ENCODE peak calls at places on chromosomes 4 and X, in eight cellular contexts. X is lower lobe of right lung; C is stimulated activated CD4-positive, alpha-beta T cell treated with anti-CD3 and anti-CD28 coated beads, Interleukin-12 subunit alpha, Interleukin-12 subunit beta, amount 100 ng/mL, for 48 hours; K is AG04449; M is H4; A is Karpas-422; V is HS-27A; P is activated naive CD4-positive, alpha-beta T cell treated with anti-CD3 and anti-CD28 coated beads for 36 hours. T is an unnamed sample.

GRCh38 chr4:140094701-140095420 is 59.1 kb downstream of the MAML3 start:
- DNase-seq in A (peak; percentile 62), X (peak; percentile 85), C (peak; percentile 38), K (no peak), P (peak; percentile 88), V (no peak), M (peak; percentile 34), T (peak; percentile 50)

GRCh38 chr4:153467897-153468262 is 1.7 kb downstream of the TMEM131L start:
- DNase-seq in K (no peak), A (peak; percentile 70), C (no peak), X (no peak), M (no peak), V (no peak), P (no peak), T (no peak)

GRCh38 chrX:145405012-145405411 is 157.7 kb downstream of the SPANXN1 start:
- DNase-seq in K (no peak), V (no peak), A (peak; percentile 88), M (peak; percentile 6), X (no peak), P (peak; percentile 5), C (peak; percentile 35), T (no peak)

GRCh38 chrX:15749642-15750610 is 11.9 kb downstream of the CA5B start:
- DNase-seq in C (no peak), P (peak; percentile 31), K (no peak), V (no peak), X (peak; percentile 44), A (no peak), M (peak; percentile 7), T (no peak)

GRCh38 chr4:85569730-85570299 is 94.9 kb downstream of the ARHGAP24 start:
- DNase-seq in M (no peak), P (no peak), A (no peak), V (no peak), X (no peak), K (no peak), C (no peak), T (no peak)

GRCh38 chrX:68588653-68589371 is 58.7 kb upstream of the STARD8 start:
- DNase-seq in X (no peak), P (no peak), A (no peak), V (no peak), M (peak; percentile 43), K (no peak), C (no peak), T (no peak)

GRCh38 chrX:42952621-42953020 is 174.7 kb upstream of the PPP1R2C start:
- DNase-seq in P (no peak), C (no peak), M (no peak), X (no peak), K (no peak), A (no peak), V (no peak), T (no peak)

GRCh38 chr4:113355550-113356371 is 306.3 kb downstream of the ANK2 start:
- DNase-seq in A (peak; percentile 95), X (no peak), P (peak; percentile 91), K (peak; percentile 66), C (peak; percentile 61), M (peak; percentile 92), V (peak; percentile 89), T (no peak)

GRCh38 chr4:182577411-182577810 is 334.2 kb downstream of the TENM3 start:
- DNase-seq in M (no peak), V (no peak), A (no peak), K (peak; percentile 37), P (no peak), X (no peak), C (no peak), T (no peak)

GRCh38 chr4:133759428-133759827 is 442.2 kb downstream of the PABPC4L start:
- DNase-seq in C (no peak), P (no peak), K (no peak), A (no peak), M (no peak), X (no peak), V (peak; percentile 12), T (no peak)

GRCh38 chr4:118898684-118899138 is 10.1 kb downstream of the SYNPO2 start:
- DNase-seq in C (no peak), X (no peak), V (no peak), K (no peak), A (no peak), M (no peak), P (no peak), T (no peak)

GRCh38 chr4:90958256-90958895 is 831.2 kb downstream of the CCSER1 start:
- DNase-seq in K (no peak), C (no peak), X (no peak), V (peak; percentile 72), M (peak; percentile 97), A (no peak), P (no peak), T (no peak)

GRCh38 chr4:40157444-40157843 is 39.4 kb upstream of the RHOH start:
- DNase-seq in V (no peak), C (no peak), M (no peak), X (no peak), P (no peak), A (no peak), K (no peak), T (no peak)

GRCh38 chr4:74061430-74061829 is 22.9 kb upstream of the CXCL3 start:
- DNase-seq in X (no peak), A (no peak), K (no peak), C (no peak), M (no peak), V (no peak), P (no peak), T (no peak)

GRCh38 chr4:172377486-172378140 is 564.4 kb downstream of the GALNTL6 start:
- DNase-seq in P (no peak), X (no peak), M (no peak), K (no peak), C (no peak), V (no peak), A (no peak), T (no peak)

GRCh38 chrX:151370906-151371305 is 26.1 kb upstream of the VMA21 start:
- DNase-seq in A (no peak), P (peak; percentile 14), K (no peak), M (no peak), V (no peak), X (peak; percentile 46), C (no peak), T (no peak)

GRCh38 chr4:109029987-109030386 is 267.1 kb upstream of the ETNPPL start:
- DNase-seq in C (no peak), A (no peak), M (no peak), V (no peak), K (no peak), P (no peak), X (no peak), T (no peak)

GRCh38 chrX:16785247-16786138 is 773 bp upstream of the TXLNG start:
- DNase-seq in X (no peak), K (no peak), M (no peak), V (no peak), A (peak; percentile 60), P (peak; percentile 4), C (peak; percentile 13), T (no peak)

GRCh38 chr4:89110541-89110985 is 770 bp upstream of the TIGD2 start:
- DNase-seq in X (no peak), P (no peak), M (no peak), A (no peak), V (no peak), K (no peak), C (no peak), T (no peak)

GRCh38 chr4:87012265-87012953 is 77.6 kb downstream of the AFF1 start:
- DNase-seq in V (no peak), M (no peak), K (no peak), A (no peak), X (no peak), C (no peak), P (no peak), T (no peak)

GRCh38 chr4:89134775-89135319 is 23.5 kb downstream of the TIGD2 start:
- DNase-seq in M (peak; percentile 77), K (peak; percentile 67), X (no peak), V (no peak), C (no peak), A (no peak), P (no peak), T (no peak)

GRCh38 chrX:63686878-63687714 is 97.9 kb downstream of the ARHGEF9 start:
- DNase-seq in C (peak; percentile 23), A (peak; percentile 81), K (peak; percentile 7), V (peak; percentile 20), X (no peak), M (peak; percentile 32), P (peak; percentile 15), T (no peak)

GRCh38 chr4:184328022-184328736 is 110.5 kb upstream of the ENPP6 start:
- DNase-seq in K (no peak), X (no peak), C (peak; percentile 32), A (no peak), M (no peak), P (peak; percentile 86), V (no peak), T (no peak)